ENCODE peak calls at places on chromosomes 7 and 10, in seven cellular contexts. D, Z, A, N, R, U and M are unnamed samples.

GRCh38 chr10:120495226-120495625 is 38.2 kb downstream of the PLPP4 start:
- DNase-seq in D (no peak), U (no peak), R (no peak), N (peak), Z (peak), A (no peak), M (no peak)

GRCh38 chr10:3445688-3446087 is 273.1 kb upstream of the PITRM1 start:
- DNase-seq in R (no peak), N (no peak), Z (no peak), D (no peak), A (no peak), U (no peak), M (no peak)

GRCh38 chr10:17643339-17643754 is 604 bp upstream of the STAM start:
- DNase-seq in A (peak), Z (peak), U (peak), N (peak), D (peak), R (peak), M (no peak)

GRCh38 chr7:90599038-90599437 is 2.9 kb downstream of the CDK14 start:
- DNase-seq in U (no peak), D (no peak), R (no peak), Z (no peak), N (no peak), A (peak), M (no peak)

GRCh38 chr7:21944616-21945373 is 904 bp downstream of the CDCA7L start:
- DNase-seq in A (no peak), D (no peak), Z (peak), R (peak), N (no peak), U (peak), M (peak)

GRCh38 chr7:66597472-66597871 is 31.2 kb upstream of the KCTD7 start:
- DNase-seq in N (no peak), A (no peak), U (no peak), R (no peak), Z (no peak), D (no peak), M (no peak)

GRCh38 chr7:153942036-153942435 is 110.2 kb upstream of the DPP6 start:
- DNase-seq in D (no peak), R (no peak), Z (no peak), A (no peak), U (no peak), N (no peak), M (no peak)

GRCh38 chr7:138074121-138074520 is 2.1 kb upstream of the AKR1D1 start:
- DNase-seq in Z (no peak), N (no peak), D (no peak), R (no peak), U (no peak), A (no peak), M (no peak)

GRCh38 chr10:43197834-43198681 is 59.8 kb downstream of the CSGALNACT2 start:
- DNase-seq in A (peak), Z (peak), R (peak), D (no peak), N (no peak), U (peak), M (peak)

GRCh38 chr10:5743736-5744135 is 59.1 kb downstream of the TASOR2 start:
- DNase-seq in Z (no peak), D (no peak), N (no peak), A (no peak), U (no peak), R (no peak), M (no peak)

DNA sequence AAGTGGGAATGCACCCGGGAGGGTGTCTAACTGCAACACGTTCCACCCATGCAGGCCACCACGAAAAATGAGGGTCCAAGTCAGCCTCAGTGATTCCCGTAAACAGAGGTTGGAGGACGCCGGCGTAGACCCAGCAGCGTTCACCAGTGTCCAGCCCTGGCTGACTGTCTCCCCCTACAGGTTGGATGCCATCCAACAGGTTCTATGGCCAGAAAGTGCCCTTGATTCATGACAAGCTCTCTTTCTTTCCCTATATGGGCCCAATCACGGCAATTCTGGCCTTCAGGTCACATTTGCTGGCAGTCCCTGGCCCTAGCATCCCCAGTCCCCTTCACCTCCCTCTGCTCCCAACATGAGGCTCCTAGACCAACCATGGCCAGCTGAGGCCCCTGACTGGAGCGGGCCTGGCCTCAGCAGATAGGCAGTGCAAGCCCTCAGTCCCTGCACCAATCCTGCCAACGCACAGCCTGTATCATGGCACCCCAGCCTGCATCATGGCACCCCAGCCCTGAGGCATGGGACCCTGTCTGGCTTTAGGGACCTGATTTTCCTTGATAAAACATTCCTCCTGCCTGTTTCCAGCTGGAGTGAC is 227.4 kb downstream of the GRID1 start:
- DNase-seq in A (no peak), N (no peak), D (no peak), R (peak), U (no peak), Z (peak), M (peak)
- TF ChIP-seq CTCF in A (no peak), N (peak), D (peak), R (peak), U (no peak), Z (peak), M (peak)

GRCh38 chr7:27236053-27236410 is 6.6 kb upstream of the EVX1 start:
- DNase-seq in R (no peak), D (no peak), N (no peak), Z (no peak), A (no peak), U (no peak), M (no peak)
- H3K4me3 ChIP-seq in R (peak), D (peak), N (no peak), Z (no peak), A (peak), U (peak), M (no peak)

DNA sequence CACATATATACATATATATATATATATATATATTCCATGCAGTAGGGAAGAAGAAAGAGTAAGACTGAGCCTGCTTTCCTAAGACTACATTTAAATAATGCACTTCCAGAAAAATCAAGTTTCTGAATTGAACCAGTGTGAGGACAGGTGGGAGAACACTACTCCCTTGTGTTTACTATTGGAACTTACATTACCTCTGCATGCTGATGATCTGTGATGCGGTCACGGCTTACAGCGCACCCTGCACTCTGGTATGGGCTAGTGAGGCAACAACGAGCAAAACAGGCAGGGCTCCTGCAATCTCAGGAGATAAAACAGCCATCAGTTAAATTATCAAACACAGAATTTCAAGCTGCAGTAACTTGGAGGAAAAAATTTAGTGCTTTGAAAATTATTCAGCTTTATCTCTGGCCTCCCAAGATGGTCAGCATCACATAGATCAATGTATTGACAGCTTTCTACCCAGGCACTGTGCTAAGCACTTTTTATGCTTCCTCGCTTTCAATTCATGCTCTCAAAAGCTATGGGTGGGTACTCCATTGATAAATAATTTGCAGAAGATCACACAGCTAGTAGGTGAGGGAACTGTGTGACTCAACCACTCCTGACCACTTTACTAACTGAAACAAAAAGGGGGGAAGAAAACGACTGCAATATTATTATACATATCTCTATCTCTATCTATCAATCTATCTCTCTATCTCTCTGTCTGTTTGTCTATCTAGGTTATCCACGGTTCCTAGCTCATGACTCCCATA is 20.5 kb upstream of the SLC16A12 start:
- DNase-seq in U (no peak), R (peak), N (no peak), Z (no peak), A (peak), D (no peak), M (no peak)
- TF ChIP-seq CTCF in U (no peak), R (peak), N (peak), Z (no peak), A (peak), D (no peak), M (no peak)

DNA sequence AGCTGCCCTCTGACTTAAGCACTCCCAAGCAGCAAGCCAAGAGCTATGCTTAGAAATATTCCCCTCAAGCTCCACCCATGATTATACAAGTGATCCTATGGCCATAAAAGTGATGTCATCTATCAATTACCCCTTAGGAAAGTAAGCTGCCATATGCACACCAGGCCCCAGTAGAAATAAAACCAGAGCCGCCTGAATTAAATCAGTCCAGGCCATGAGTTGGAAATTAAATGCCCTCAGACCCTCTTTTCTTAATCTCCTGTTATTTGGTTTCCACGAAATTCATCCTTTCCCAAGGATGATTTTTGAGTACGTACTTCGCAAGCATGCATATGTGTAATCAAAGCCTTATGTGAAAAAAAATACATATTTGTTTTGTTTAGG is 351.9 kb downstream of the FRMD4A start:
- DNase-seq in N (no peak), Z (no peak), R (no peak), U (no peak), A (no peak), D (no peak), M (no peak)
- H3K4me3 ChIP-seq in N (no peak), Z (no peak), R (no peak), U (no peak), A (no peak), D (no peak), M (no peak)

GRCh38 chr10:84537447-84537931 is 209.1 kb downstream of the CCSER2 start:
- DNase-seq in U (peak), N (no peak), R (peak), A (peak), Z (peak), D (peak), M (peak)

GRCh38 chr10:84531396-84531795 is 203.0 kb downstream of the CCSER2 start:
- DNase-seq in R (no peak), N (no peak), D (no peak), U (no peak), Z (no peak), A (peak), M (no peak)

GRCh38 chr10:84538036-84538435 is 209.6 kb downstream of the CCSER2 start:
- DNase-seq in U (no peak), R (no peak), N (no peak), A (no peak), D (no peak), Z (no peak), M (no peak)

GRCh38 chr10:84530724-84531325 is 202.4 kb downstream of the CCSER2 start:
- DNase-seq in N (no peak), A (no peak), D (no peak), R (no peak), U (no peak), Z (no peak), M (no peak)

GRCh38 chr10:84534168-84534567 is 205.8 kb downstream of the CCSER2 start:
- DNase-seq in N (no peak), U (no peak), Z (peak), A (no peak), D (no peak), R (no peak), M (no peak)
- TF ChIP-seq CTCF in N (peak), U (no peak), Z (peak), A (no peak), D (no peak), R (peak), M (peak)

GRCh38 chr7:44581907-44582603 is at the start of gene TMED4:
- DNase-seq in U (peak), R (peak), D (peak), Z (peak), A (peak), N (peak), M (peak)

GRCh38 chr7:44576228-44576627 is 2.5 kb upstream of the DDX56 start:
- DNase-seq in Z (no peak), N (no peak), R (no peak), D (no peak), U (no peak), A (no peak), M (no peak)

GRCh38 chr7:44583145-44583544 is 1.1 kb upstream of the TMED4 start:
- DNase-seq in U (no peak), N (no peak), Z (no peak), A (no peak), D (no peak), R (no peak), M (no peak)

GRCh38 chr7:44581426-44581906 is 565 bp downstream of the TMED4 start:
- DNase-seq in N (no peak), D (no peak), A (peak), U (peak), Z (peak), R (peak), M (peak)

GRCh38 chr7:44580945-44581344 is 1.1 kb downstream of the TMED4 start:
- DNase-seq in R (no peak), U (no peak), D (no peak), A (no peak), N (no peak), Z (no peak), M (no peak)
- H3K4me3 ChIP-seq in R (peak), U (peak), D (peak), A (peak), N (peak), Z (peak), M (peak)

GRCh38 chr10:47288916-47289495 is 11.0 kb upstream of the GDF10 start:
- DNase-seq in A (no peak), U (no peak), N (no peak), Z (no peak), D (no peak), R (no peak), M (no peak)
- TF ChIP-seq CTCF in A (no peak), U (no peak), N (no peak), Z (peak), D (no peak), R (no peak), M (no peak)

GRCh38 chr7:95596183-95597135 is at the start of gene PDK4:
- DNase-seq in R (peak), N (peak), D (peak), U (peak), Z (peak), A (peak), M (no peak)
- H3K4me3 ChIP-seq in R (peak), N (peak), D (peak), U (peak), Z (peak), A (peak), M (no peak)